ENCODE peak calls at places on chromosomes 1 and 21, in six cellular contexts. One of them, this sample, is unnamed.

GRCh38 chr21:33909756-33910155 is 5.8 kb downstream of the ATP5PO start:
- DNase-seq in uterus: no peak
- DNase-seq in heart left ventricle: no peak
- DNase-seq in prostate gland: no peak
- DNase-seq in spleen: no peak
- DNase-seq in Peyer's patch: no peak
- DNase-seq in this sample: no peak

GRCh38 chr1:178048883-178049282 is 45.0 kb upstream of the RASAL2 start:
- DNase-seq in heart left ventricle: no peak
- DNase-seq in prostate gland: no peak
- DNase-seq in Peyer's patch: no peak
- DNase-seq in uterus: no peak
- DNase-seq in spleen: no peak
- DNase-seq in this sample: no peak

GRCh38 chr1:117540532-117540931 is 65.3 kb upstream of the TENT5C start:
- DNase-seq in heart left ventricle: no peak
- DNase-seq in prostate gland: no peak
- DNase-seq in spleen: no peak
- DNase-seq in Peyer's patch: no peak
- DNase-seq in uterus: no peak
- DNase-seq in this sample: no peak

GRCh38 chr1:36966242-36966641 is 68.1 kb downstream of the GRIK3 start:
- DNase-seq in prostate gland: no peak
- DNase-seq in spleen: no peak
- DNase-seq in heart left ventricle: no peak
- DNase-seq in uterus: no peak
- DNase-seq in Peyer's patch: no peak
- DNase-seq in this sample: no peak

GRCh38 chr1:201898992-201899391 is 10.3 kb downstream of the SHISA4 start:
- DNase-seq in heart left ventricle: no peak
- DNase-seq in uterus: peak; percentile 34
- DNase-seq in prostate gland: no peak
- DNase-seq in Peyer's patch: no peak
- DNase-seq in spleen: no peak
- DNase-seq in this sample: no peak

GRCh38 chr1:20678599-20678998 is 17.4 kb upstream of the DDOST start:
- DNase-seq in heart left ventricle: peak; percentile 1
- DNase-seq in uterus: no peak
- DNase-seq in spleen: no peak
- DNase-seq in prostate gland: no peak
- DNase-seq in Peyer's patch: peak; percentile 50
- DNase-seq in this sample: no peak

GRCh38 chr1:82000221-82000620 is 199.5 kb downstream of the ADGRL2 start:
- DNase-seq in spleen: no peak
- DNase-seq in prostate gland: no peak
- DNase-seq in uterus: no peak
- DNase-seq in Peyer's patch: no peak
- DNase-seq in heart left ventricle: no peak
- DNase-seq in this sample: no peak

GRCh38 chr1:4464478-4464877 is 189.9 kb upstream of the AJAP1 start:
- DNase-seq in prostate gland: no peak
- DNase-seq in spleen: no peak
- DNase-seq in Peyer's patch: no peak
- DNase-seq in heart left ventricle: no peak
- DNase-seq in uterus: no peak
- DNase-seq in this sample: no peak

GRCh38 chr21:28337319-28337718 is 655.4 kb downstream of the LTN1 start:
- DNase-seq in heart left ventricle: no peak
- DNase-seq in prostate gland: no peak
- DNase-seq in spleen: no peak
- DNase-seq in uterus: no peak
- DNase-seq in Peyer's patch: no peak
- DNase-seq in this sample: no peak

GRCh38 chr1:87141556-87141955 is 187.1 kb upstream of the LMO4 start:
- DNase-seq in heart left ventricle: peak; percentile 20
- DNase-seq in spleen: no peak
- DNase-seq in Peyer's patch: no peak
- DNase-seq in uterus: no peak
- DNase-seq in prostate gland: no peak
- DNase-seq in this sample: no peak

GRCh38 chr21:44911384-44912157 is 9.1 kb downstream of the ITGB2 start:
- DNase-seq in heart left ventricle: peak; percentile 89
- DNase-seq in spleen: peak; percentile 93
- DNase-seq in uterus: peak; percentile 31
- DNase-seq in Peyer's patch: no peak
- DNase-seq in prostate gland: peak; percentile 85
- DNase-seq in this sample: no peak

GRCh38 chr1:14778882-14779594 is 180.6 kb downstream of the KAZN start:
- DNase-seq in Peyer's patch: no peak
- DNase-seq in spleen: no peak
- DNase-seq in uterus: no peak
- DNase-seq in heart left ventricle: no peak
- DNase-seq in prostate gland: no peak
- DNase-seq in this sample: no peak

GRCh38 chr1:148383966-148384365 is 99.1 kb downstream of the PPIAL4G start:
- DNase-seq in heart left ventricle: no peak
- DNase-seq in spleen: no peak
- DNase-seq in uterus: no peak
- DNase-seq in Peyer's patch: no peak
- DNase-seq in prostate gland: no peak
- DNase-seq in this sample: no peak

GRCh38 chr1:159005161-159005560 is 4.5 kb upstream of the IFI16 start:
- DNase-seq in spleen: no peak
- DNase-seq in Peyer's patch: no peak
- DNase-seq in prostate gland: no peak
- DNase-seq in heart left ventricle: no peak
- DNase-seq in uterus: no peak
- DNase-seq in this sample: no peak

GRCh38 chr1:11795238-11795890 is 10.4 kb downstream of the MTHFR start:
- DNase-seq in uterus: no peak
- DNase-seq in Peyer's patch: no peak
- DNase-seq in spleen: peak; percentile 32
- DNase-seq in prostate gland: no peak
- DNase-seq in heart left ventricle: no peak
- DNase-seq in this sample: no peak

GRCh38 chr1:11799896-11800295 is 5.9 kb downstream of the MTHFR start:
- DNase-seq in prostate gland: no peak
- DNase-seq in heart left ventricle: no peak
- DNase-seq in spleen: peak; percentile 53
- DNase-seq in Peyer's patch: no peak
- DNase-seq in uterus: no peak
- DNase-seq in this sample: no peak

GRCh38 chr1:11799099-11799498 is 6.7 kb downstream of the MTHFR start:
- DNase-seq in prostate gland: no peak
- DNase-seq in heart left ventricle: no peak
- DNase-seq in spleen: peak; percentile 36
- DNase-seq in uterus: no peak
- DNase-seq in Peyer's patch: no peak
- DNase-seq in this sample: peak; percentile 13

GRCh38 chr1:11796036-11796828 is 9.5 kb downstream of the MTHFR start:
- DNase-seq in heart left ventricle: peak; percentile 71
- DNase-seq in prostate gland: no peak
- DNase-seq in Peyer's patch: no peak
- DNase-seq in spleen: peak; percentile 59
- DNase-seq in uterus: no peak
- DNase-seq in this sample: peak; percentile 39

DNA sequence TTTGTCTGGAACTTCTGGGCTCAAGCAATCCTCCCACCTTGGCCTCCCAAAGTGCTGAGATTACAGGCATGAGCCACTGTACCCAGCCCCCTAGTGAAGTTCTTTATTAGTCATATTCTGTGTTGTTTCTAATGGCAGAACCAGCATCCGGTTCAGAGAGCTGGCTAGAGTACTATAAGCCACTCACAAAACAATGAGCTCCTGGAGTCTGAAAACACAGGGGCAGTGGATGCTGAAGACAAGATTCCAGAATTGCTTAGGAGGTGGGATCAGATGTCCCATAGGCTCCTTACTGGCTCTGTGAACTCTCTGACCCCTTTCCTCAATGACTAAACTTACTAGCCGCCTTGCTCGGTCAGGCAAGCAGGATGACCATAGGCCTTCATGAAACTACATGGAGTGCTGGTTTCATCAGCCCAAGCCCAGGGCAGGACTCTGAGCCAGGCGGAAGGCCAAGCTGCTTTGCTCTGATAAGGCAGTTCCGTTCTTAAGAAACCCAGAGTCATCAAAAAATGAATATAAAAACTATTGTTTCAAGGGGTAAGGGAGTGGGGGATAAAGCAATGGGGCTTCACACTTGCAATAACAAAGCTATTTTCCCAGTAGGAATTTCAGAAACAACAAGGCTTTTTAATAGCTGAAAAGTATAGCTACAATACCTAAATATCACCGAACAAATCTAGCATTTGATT is 8.1 kb downstream of the MTHFR start:
- DNase-seq in prostate gland: no peak
- DNase-seq in uterus: no peak
- DNase-seq in Peyer's patch: no peak
- DNase-seq in heart left ventricle: peak; percentile 75
- DNase-seq in spleen: peak; percentile 80
- DNase-seq in this sample: no peak
- TF ChIP-seq POLR2A in prostate gland: no peak
- TF ChIP-seq POLR2A in uterus: no peak
- TF ChIP-seq POLR2A in Peyer's patch: no peak
- TF ChIP-seq POLR2A in heart left ventricle: no peak
- TF ChIP-seq POLR2A in spleen: no peak
- TF ChIP-seq POLR2A in this sample: no peak

DNA sequence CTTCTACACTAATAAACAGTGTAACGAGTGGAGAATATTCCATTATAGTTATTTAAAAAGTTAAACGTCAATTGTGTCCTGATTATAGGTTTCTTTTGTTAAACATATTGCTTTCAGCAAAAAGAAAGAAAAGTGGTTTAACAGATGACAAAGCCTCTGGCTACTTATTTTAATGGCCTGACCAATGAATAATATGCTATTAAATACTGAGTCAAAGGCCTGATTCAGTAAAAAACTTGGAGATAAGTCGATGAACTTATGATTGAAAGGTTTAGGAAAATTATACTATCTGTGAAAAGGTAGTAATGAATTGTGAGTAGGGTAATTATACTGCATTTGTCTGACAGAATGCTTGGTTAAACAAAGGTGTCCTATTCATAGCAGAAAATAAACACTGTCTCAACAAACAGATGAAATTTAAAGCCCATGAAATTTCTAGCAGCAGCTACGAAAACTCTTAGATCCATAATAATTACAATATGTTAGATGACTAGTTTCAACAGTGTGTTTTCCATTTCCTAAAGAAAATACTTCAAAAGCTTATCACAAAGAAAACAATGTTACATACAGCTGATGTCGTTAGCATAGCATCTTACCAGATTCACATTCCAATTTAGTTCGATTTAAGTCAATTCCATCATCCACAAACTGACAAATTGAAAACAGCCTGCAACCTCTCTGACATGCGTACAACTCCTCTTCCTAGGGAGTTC is 6.2 kb downstream of the TMEM59 start:
- DNase-seq in Peyer's patch: no peak
- DNase-seq in uterus: no peak
- DNase-seq in heart left ventricle: no peak
- DNase-seq in prostate gland: no peak
- DNase-seq in spleen: no peak
- DNase-seq in this sample: no peak
- H3K36me3 ChIP-seq in Peyer's patch: no peaks in the 10 kb centered on the region
- H3K36me3 ChIP-seq in uterus: no peaks in the 10 kb centered on the region
- H3K36me3 ChIP-seq in heart left ventricle: peaks cover 38% of the 10 kb centered on the region
- H3K36me3 ChIP-seq in prostate gland: peaks cover 2% of the 10 kb centered on the region
- H3K36me3 ChIP-seq in spleen: peaks cover 13% of the 10 kb centered on the region
- H3K36me3 ChIP-seq in this sample: no peaks in the 10 kb centered on the region

DNA sequence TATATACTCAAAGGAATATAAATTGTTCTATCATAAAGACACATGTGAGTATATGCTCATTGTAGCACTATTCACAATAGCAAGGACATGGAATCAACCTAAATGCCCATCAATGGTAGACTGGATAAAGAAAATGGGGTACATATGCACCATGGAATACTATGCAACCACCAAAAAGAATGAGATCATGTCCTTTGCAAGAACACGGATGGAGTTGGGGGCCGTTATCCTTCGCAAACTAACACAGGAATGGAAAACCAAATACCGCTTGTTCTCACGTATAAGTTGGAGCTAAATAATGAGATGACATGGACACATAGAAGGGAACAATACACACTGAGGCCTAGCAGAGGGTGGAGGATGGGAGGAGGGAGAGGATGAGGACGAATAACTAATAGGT is 16.0 kb upstream of the SGIP1 start:
- DNase-seq in Peyer's patch: no peak
- DNase-seq in uterus: no peak
- DNase-seq in spleen: no peak
- DNase-seq in prostate gland: no peak
- DNase-seq in heart left ventricle: no peak
- DNase-seq in this sample: no peak
- TF ChIP-seq CTCF in Peyer's patch: no peak
- TF ChIP-seq CTCF in uterus: no peak
- TF ChIP-seq CTCF in spleen: no peak
- TF ChIP-seq CTCF in prostate gland: no peak
- TF ChIP-seq CTCF in heart left ventricle: no peak
- TF ChIP-seq CTCF in this sample: no peak

GRCh38 chr1:174626031-174627020 is 178.6 kb downstream of the GPR52 start:
- DNase-seq in prostate gland: no peak
- DNase-seq in uterus: no peak
- DNase-seq in Peyer's patch: no peak
- DNase-seq in heart left ventricle: no peak
- DNase-seq in spleen: no peak
- DNase-seq in this sample: no peak
- TF ChIP-seq POLR2A in prostate gland: no peak
- TF ChIP-seq POLR2A in uterus: no peak
- TF ChIP-seq POLR2A in Peyer's patch: no peak
- TF ChIP-seq POLR2A in heart left ventricle: no peak
- TF ChIP-seq POLR2A in spleen: no peak
- TF ChIP-seq POLR2A in this sample: no peak

DNA sequence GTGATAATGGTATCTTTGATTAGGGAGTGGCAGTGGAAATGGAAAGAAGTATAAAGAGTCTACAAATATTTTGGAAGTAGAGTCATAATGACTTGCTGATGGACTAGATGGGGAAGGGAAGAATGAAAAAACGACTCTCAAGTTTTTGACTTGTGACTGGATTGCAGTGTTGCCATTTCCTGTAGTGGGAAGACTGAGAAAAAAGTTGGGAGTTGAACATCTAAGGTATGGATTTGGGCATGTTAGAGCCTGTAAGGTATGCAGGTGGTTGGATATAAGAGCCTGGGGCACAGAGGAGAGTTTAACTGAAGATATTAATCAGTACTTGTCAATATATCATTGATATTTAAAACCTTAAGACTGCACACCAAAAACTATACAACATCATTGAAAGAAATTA is 19.4 kb downstream of the DNM3 start:
- DNase-seq in Peyer's patch: no peak
- DNase-seq in heart left ventricle: no peak
- DNase-seq in spleen: no peak
- DNase-seq in uterus: no peak
- DNase-seq in prostate gland: no peak
- DNase-seq in this sample: no peak
- H3K36me3 ChIP-seq in Peyer's patch: no peaks in the 10 kb centered on the region
- H3K36me3 ChIP-seq in heart left ventricle: no peaks in the 10 kb centered on the region
- H3K36me3 ChIP-seq in spleen: no peaks in the 10 kb centered on the region
- H3K36me3 ChIP-seq in uterus: no peaks in the 10 kb centered on the region
- H3K36me3 ChIP-seq in prostate gland: no peaks in the 10 kb centered on the region
- H3K36me3 ChIP-seq in this sample: no peaks in the 10 kb centered on the region